ENCODE peak calls at places on chromosomes 11 and 22, in seven cellular contexts. V is HCT116, K is K562, H is GM12878, O is H1, N is HepG2, T is SK-N-SH. B is an unnamed sample.

GRCh38 chr11:116970485-116971292 is 127.5 kb downstream of the SIK3 start:
- DNase-seq in H (no peak), V (no peak), K (no peak), T (no peak), N (no peak), O (no peak), B (no peak)

GRCh38 chr22:27726726-27727449 is 74.7 kb downstream of the MN1 start:
- DNase-seq in V (no peak), T (no peak), N (peak; percentile 4), K (peak; percentile 84), H (no peak), O (no peak), B (no peak)

GRCh38 chr11:45885921-45886721 is 670 bp downstream of the MAPK8IP1 start:
- DNase-seq in N (no peak), V (no peak), O (peak; percentile 80), H (no peak), T (peak; percentile 78), K (no peak), B (no peak)

GRCh38 chr11:1503708-1504104 is 17.1 kb upstream of the MOB2 start:
- DNase-seq in T (peak; percentile 69), K (no peak), N (no peak), V (no peak), O (no peak), H (no peak), B (no peak)

GRCh38 chr22:19962909-19963806 is 21.5 kb upstream of the TXNRD2 start:
- DNase-seq in K (no peak), V (peak; percentile 86), O (peak; percentile 74), T (no peak), N (peak; percentile 93), H (no peak), B (no peak)

GRCh38 chr22:42683599-42684283 is 34.5 kb upstream of the CYB5R3 start:
- DNase-seq in N (no peak), H (no peak), V (no peak), T (peak; percentile 65), K (no peak), O (no peak), B (no peak)

GRCh38 chr11:130940706-130941105 is 24.4 kb upstream of the SNX19 start:
- DNase-seq in V (no peak), K (no peak), O (no peak), T (no peak), N (no peak), H (no peak), B (no peak)

GRCh38 chr22:23180893-23181762 is 819 bp downstream of the BCR start:
- DNase-seq in K (peak; percentile 97), V (no peak), T (peak; percentile 62), O (no peak), H (no peak), N (no peak), B (no peak)

GRCh38 chr11:134592391-134592990 is 180.4 kb upstream of the B3GAT1 start:
- DNase-seq in T (peak; percentile 51), K (peak; percentile 38), O (peak; percentile 88), N (peak; percentile 15), H (no peak), V (peak; percentile 49), B (peak; percentile 25)

GRCh38 chr22:49355206-49355920 is 472.3 kb downstream of the BRD1 start:
- DNase-seq in V (no peak), O (peak; percentile 33), T (no peak), H (no peak), K (no peak), N (no peak), B (no peak)

GRCh38 chr22:32684822-32685187 is 116.7 kb upstream of the TIMP3 start:
- DNase-seq in V (no peak), K (no peak), O (no peak), H (no peak), T (no peak), N (no peak), B (no peak)
- TF ChIP-seq POLR2AphosphoS5 in V (no peak), K (no peak), O (no peak), H (no peak), T (no peak), N (no peak), B (no peak)

GRCh38 chr11:71247551-71248250 is 4.7 kb downstream of the SHANK2 start:
- DNase-seq in V (no peak), O (no peak), K (no peak), N (no peak), T (no peak), H (no peak), B (no peak)
- TF ChIP-seq SIN3A in V (no peak), O (no peak), K (no peak), N (no peak), T (no peak), H (no peak), B (no peak)

GRCh38 chr11:68539370-68539769 is 78.8 kb downstream of the PPP6R3 start:
- DNase-seq in V (no peak), K (no peak), O (no peak), N (no peak), T (no peak), H (no peak), B (no peak)

GRCh38 chr11:68536706-68537105 is 76.2 kb downstream of the PPP6R3 start:
- DNase-seq in K (no peak), N (no peak), T (no peak), V (no peak), O (no peak), H (no peak), B (no peak)

GRCh38 chr11:68535098-68535497 is 74.5 kb downstream of the PPP6R3 start:
- DNase-seq in T (peak; percentile 77), K (no peak), H (no peak), V (no peak), N (no peak), O (no peak), B (no peak)

GRCh38 chr11:68541983-68542382 is 81.4 kb downstream of the PPP6R3 start:
- DNase-seq in K (peak; percentile 19), O (no peak), T (no peak), V (no peak), H (no peak), N (peak; percentile 7), B (no peak)

DNA sequence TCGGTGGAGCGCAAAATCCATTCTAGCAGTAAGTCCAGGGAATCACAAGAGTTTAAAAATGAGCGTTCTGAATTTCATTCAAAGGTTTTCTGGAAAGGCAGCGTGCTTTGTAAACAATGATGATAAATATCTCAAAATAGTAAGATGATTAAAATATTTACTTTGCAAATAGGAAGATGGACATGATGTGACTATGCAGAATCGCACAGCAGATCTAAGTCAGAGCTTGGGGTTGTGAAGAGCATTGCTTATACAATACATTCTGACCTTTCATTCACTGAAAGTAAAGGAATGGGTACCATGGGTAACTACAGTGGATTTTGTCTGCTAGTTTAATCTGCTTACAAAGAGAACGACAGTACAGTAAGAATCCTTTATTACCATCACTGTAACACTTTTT is 77.5 kb downstream of the PPP6R3 start:
- DNase-seq in O (no peak), H (no peak), T (no peak), N (no peak), V (no peak), K (no peak), B (no peak)
- H3K36me3 ChIP-seq in O (peaks cover 2% of the 10 kb centered on the region), H (peaks cover 13% of the 10 kb centered on the region), T (peaks cover 34% of the 10 kb centered on the region), N (peaks cover 62% of the 10 kb centered on the region), V (peaks cover 5% of the 10 kb centered on the region), K (peaks cover 68% of the 10 kb centered on the region), B (peaks cover 17% of the 10 kb centered on the region)

GRCh38 chr22:30305906-30306628 is 16.8 kb upstream of the CASTOR1 start:
- DNase-seq in H (no peak), V (no peak), N (no peak), K (no peak), T (no peak), O (no peak), B (no peak)

GRCh38 chr22:30305519-30305905 is 16.2 kb upstream of the CASTOR1 start:
- DNase-seq in T (no peak), N (no peak), H (peak; percentile 59), V (no peak), K (no peak), O (no peak), B (no peak)

GRCh38 chr22:30301995-30302809 is 12.9 kb upstream of the CASTOR1 start:
- DNase-seq in H (no peak), O (no peak), V (no peak), K (no peak), N (no peak), T (no peak), B (no peak)

GRCh38 chr22:30304495-30305244 is 15.4 kb upstream of the CASTOR1 start:
- DNase-seq in T (no peak), V (no peak), N (no peak), H (no peak), O (no peak), K (no peak), B (no peak)

DNA sequence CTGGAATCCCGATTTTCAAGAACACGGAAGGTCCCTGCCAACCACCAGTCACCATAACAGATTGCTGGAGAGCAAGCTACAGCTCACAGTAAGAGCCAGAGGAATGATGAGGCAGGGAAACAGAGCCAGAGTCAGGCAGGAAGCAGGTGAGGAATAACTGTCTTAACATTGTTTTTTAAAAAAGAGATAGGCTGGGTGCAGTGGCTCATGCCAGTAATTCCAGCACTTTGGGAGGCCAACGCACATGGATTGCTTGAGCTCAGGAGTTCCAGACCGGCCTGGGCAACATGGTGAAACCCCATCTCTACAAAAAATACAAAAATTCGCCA is 13.5 kb upstream of the CASTOR1 start:
- DNase-seq in H (no peak), N (no peak), K (no peak), V (no peak), O (no peak), T (no peak), B (no peak)
- TF ChIP-seq POLR2AphosphoS5 in H (no peak), N (no peak), K (no peak), V (no peak), O (no peak), T (no peak), B (no peak)

GRCh38 chr22:17213976-17214375 is 5.3 kb downstream of the ADA2 start:
- DNase-seq in V (peak; percentile 40), O (peak; percentile 72), T (no peak), N (peak; percentile 21), H (no peak), K (peak; percentile 59), B (no peak)
- TF ChIP-seq SIN3A in V (no peak), O (no peak), T (no peak), N (no peak), H (no peak), K (no peak), B (no peak)

GRCh38 chr11:76355172-76355571 is 25.8 kb downstream of the THAP12 start:
- DNase-seq in H (no peak), V (no peak), O (no peak), K (no peak), T (no peak), N (peak; percentile 11), B (no peak)
- H3K36me3 ChIP-seq in H (peaks cover 13% of the 10 kb centered on the region), V (peaks cover 3% of the 10 kb centered on the region), O (no peaks in the 10 kb centered on the region), K (peaks cover 61% of the 10 kb centered on the region), T (peaks cover 51% of the 10 kb centered on the region), N (peaks cover 37% of the 10 kb centered on the region), B (peaks cover 4% of the 10 kb centered on the region)

GRCh38 chr11:63012450-63013238 is 3.0 kb downstream of the SLC22A8 start:
- DNase-seq in O (no peak), H (no peak), N (peak; percentile 52), T (no peak), V (no peak), K (no peak), B (no peak)
- TF ChIP-seq POLR2AphosphoS5 in O (no peak), H (no peak), N (no peak), T (no peak), V (no peak), K (no peak), B (no peak)

GRCh38 chr11:70328556-70328955 is 58.1 kb downstream of the PPFIA1 start:
- DNase-seq in T (no peak), K (no peak), N (no peak), O (no peak), V (no peak), H (no peak), B (no peak)
- TF ChIP-seq SIN3A in T (no peak), K (no peak), N (no peak), O (no peak), V (no peak), H (no peak), B (no peak)

B was measured in Panc1.